ENCODE peak calls at places on chromosomes 4 and X, in seven cellular contexts. C is fibroblast of lung; K is hepatocyte; L is esophagus muscularis mucosa; J is heart right ventricle; X is CD8-positive, alpha-beta memory T cell; B is testis. H is an unnamed sample.

GRCh38 chrX:104432321-104432720 is 133.7 kb upstream of the IL1RAPL2 start:
- DNase-seq in C (no peak), K (peak; percentile 14), L (no peak), J (no peak), X (no peak), B (no peak), H (no peak)

GRCh38 chrX:96564595-96564994 is 120.0 kb upstream of the DIAPH2 start:
- DNase-seq in C (no peak), K (no peak), L (no peak), J (no peak), X (no peak), B (no peak), H (no peak)

GRCh38 chrX:127908369-127908768 is 143.8 kb downstream of the ACTRT1 start:
- DNase-seq in C (no peak), K (no peak), L (no peak), J (no peak), X (no peak), B (no peak), H (no peak)

GRCh38 chr4:147927377-147928137 is 195.7 kb downstream of the ARHGAP10 start:
- DNase-seq in C (peak; percentile 11), K (no peak), L (no peak), J (peak; percentile 22), X (no peak), B (no peak), H (no peak)

GRCh38 chr4:13264126-13264525 is 220.0 kb downstream of the RAB28 start:
- DNase-seq in C (peak; percentile 52), K (no peak), L (no peak), J (no peak), X (no peak), B (no peak), H (no peak)

GRCh38 chrX:9534686-9535085 is 69.8 kb downstream of the TBL1X start:
- DNase-seq in C (peak; percentile 43), K (no peak), L (no peak), J (no peak), X (no peak), B (peak; percentile 49), H (no peak)

GRCh38 chr4:119026662-119027444 is 108.8 kb upstream of the MYOZ2 start:
- DNase-seq in C (no peak), K (no peak), L (no peak), J (no peak), X (no peak), B (no peak), H (no peak)

GRCh38 chr4:8732681-8733243 is 138.9 kb downstream of the HMX1 start:
- DNase-seq in C (no peak), K (no peak), L (peak; percentile 85), J (no peak), X (no peak), B (no peak), H (no peak)

GRCh38 chr4:81360722-81361121 is 111.0 kb downstream of the RASGEF1B start:
- DNase-seq in C (peak; percentile 7), K (no peak), L (no peak), J (no peak), X (no peak), B (no peak), H (no peak)
- H3K9me3 ChIP-seq in C (no peaks in the 10 kb centered on the region), K (no peaks in the 10 kb centered on the region), L (no peaks in the 10 kb centered on the region), J (peaks cover 2% of the 10 kb centered on the region), X (no peaks in the 10 kb centered on the region), B (no peaks in the 10 kb centered on the region), H (no peaks in the 10 kb centered on the region)

GRCh38 chrX:134023851-134024281 is 38.5 kb upstream of the GPC3 start:
- DNase-seq in C (no peak), K (peak; percentile 18), L (no peak), J (no peak), X (no peak), B (no peak), H (no peak)
- H3K27ac ChIP-seq in C (no peak overlapping the region), K (peak overlapping the region; percentile 54), L (no peak overlapping the region), J (no peak overlapping the region), X (no peak overlapping the region), B (no peak overlapping the region), H (no peak overlapping the region)

GRCh38 chr4:54229631-54230478 is 762 bp downstream of the PDGFRA start:
- DNase-seq in C (peak; percentile 80), K (peak; percentile 34), L (no peak), J (peak; percentile 27), X (no peak), B (no peak), H (no peak)
- H3K4me1 ChIP-seq in C (peaks cover 9% of the 10 kb centered on the region), K (peaks cover 21% of the 10 kb centered on the region), L (peaks cover 66% of the 10 kb centered on the region), J (peaks cover 8% of the 10 kb centered on the region), X (peaks cover 22% of the 10 kb centered on the region), B (peaks cover 24% of the 10 kb centered on the region), H (peaks cover 45% of the 10 kb centered on the region)

GRCh38 chr4:174999407-174999806 is 81.2 kb downstream of the ADAM29 start:
- DNase-seq in C (peak; percentile 51), K (no peak), L (no peak), J (no peak), X (no peak), B (no peak), H (no peak)
- H3K9me3 ChIP-seq in C (no peaks in the 10 kb centered on the region), K (no peaks in the 10 kb centered on the region), L (no peaks in the 10 kb centered on the region), J (no peaks in the 10 kb centered on the region), X (no peaks in the 10 kb centered on the region), B (no peaks in the 10 kb centered on the region), H (no peaks in the 10 kb centered on the region)

DNA sequence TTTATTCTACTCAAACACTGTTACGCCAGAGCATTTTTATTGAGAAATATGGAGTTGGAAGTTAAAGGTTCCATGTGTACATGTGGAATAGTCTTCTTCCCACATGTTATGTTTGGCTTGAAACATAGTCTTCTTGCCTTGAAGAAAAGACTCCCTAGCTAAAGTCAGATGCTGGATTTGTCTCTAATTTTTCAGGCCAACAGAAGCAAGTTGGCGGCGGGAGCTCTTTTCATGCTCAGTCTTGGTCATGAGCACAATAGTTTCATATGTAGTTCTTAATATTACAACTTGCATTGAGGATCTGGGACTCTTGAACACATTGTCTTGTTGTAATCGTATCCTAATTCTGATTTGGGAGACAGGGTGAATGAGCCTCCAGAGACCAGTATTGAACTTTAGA is 19.4 kb downstream of the SEPTIN11 start:
- DNase-seq in C (no peak), K (no peak), L (no peak), J (no peak), X (no peak), B (no peak), H (no peak)
- H3K27ac ChIP-seq in C (no peak overlapping the region), K (no peak overlapping the region), L (no peak overlapping the region), J (no peak overlapping the region), X (no peak overlapping the region), B (no peak overlapping the region), H (no peak overlapping the region)

GRCh38 chr4:89283226-89283974 is 24.2 kb downstream of the GPRIN3 start:
- DNase-seq in C (peak; percentile 48), K (peak; percentile 28), L (no peak), J (no peak), X (peak; percentile 58), B (no peak), H (peak; percentile 83)
- H3K4me1 ChIP-seq in C (no peaks in the 10 kb centered on the region), K (no peaks in the 10 kb centered on the region), L (peaks cover 6% of the 10 kb centered on the region), J (no peaks in the 10 kb centered on the region), X (peaks cover 81% of the 10 kb centered on the region), B (no peaks in the 10 kb centered on the region), H (peaks cover 97% of the 10 kb centered on the region)

GRCh38 chr4:79772510-79772909 is 300.5 kb downstream of the ANTXR2 start:
- DNase-seq in C (no peak), K (no peak), L (no peak), J (no peak), X (no peak), B (no peak), H (no peak)
- H3K9me3 ChIP-seq in C (no peaks in the 10 kb centered on the region), K (no peaks in the 10 kb centered on the region), L (peaks cover 27% of the 10 kb centered on the region), J (peaks cover 8% of the 10 kb centered on the region), X (no peaks in the 10 kb centered on the region), B (no peaks in the 10 kb centered on the region), H (no peaks in the 10 kb centered on the region)